ENCODE peak calls at places on chromosomes 16 and 17, in seven cellular contexts. M is mammary epithelial cell, E is GM23338, J is K562, Z is HCT116, C is PC-9, P is fibroblast of lung. S is an unnamed sample.

GRCh38 chr17:79664925-79665738 is 54.3 kb upstream of the RBFOX3 start:
- DNase-seq in M (peak), E (peak), J (no peak), Z (peak), C (peak), P (no peak), S (peak)

GRCh38 chr17:57987582-57988300 is at the start of gene VEZF1:
- DNase-seq in M (peak), E (peak), J (peak), Z (peak), C (no peak), P (peak), S (peak)

GRCh38 chr17:16989953-16990860 is 18.3 kb upstream of the TNFRSF13B start:
- DNase-seq in M (no peak), E (no peak), J (no peak), Z (no peak), C (no peak), P (peak), S (peak)

GRCh38 chr17:67434061-67434525 is 57.0 kb downstream of the PITPNC1 start:
- DNase-seq in M (no peak), E (no peak), J (no peak), Z (no peak), C (no peak), P (no peak), S (peak)

GRCh38 chr17:9509236-9509813 is 66.3 kb downstream of the STX8 start:
- DNase-seq in M (no peak), E (no peak), J (no peak), Z (no peak), C (no peak), P (no peak), S (no peak)

GRCh38 chr16:1206326-1206725 is 18.7 kb downstream of the TPSG1 start:
- DNase-seq in M (no peak), E (no peak), J (no peak), Z (no peak), C (no peak), P (no peak), S (no peak)

GRCh38 chr17:11122908-11123307 is 118.1 kb upstream of the SHISA6 start:
- DNase-seq in M (no peak), E (no peak), J (no peak), Z (no peak), C (no peak), P (no peak), S (no peak)

GRCh38 chr17:65559802-65560627 is 1.4 kb downstream of the AXIN2 start:
- DNase-seq in M (no peak), E (peak), J (peak), Z (no peak), C (no peak), P (peak), S (peak)

GRCh38 chr17:16909472-16909871 is 62.4 kb downstream of the TNFRSF13B start:
- DNase-seq in M (no peak), E (no peak), J (no peak), Z (no peak), C (no peak), P (no peak), S (no peak)

GRCh38 chr17:35242805-35243458 is at the start of gene SLFN5:
- DNase-seq in M (peak), E (peak), J (peak), Z (peak), C (peak), P (peak), S (peak)
- TF ChIP-seq EZH2 in M (no peak), E (no peak), J (no peak), Z (no peak), C (no peak), P (no peak), S (no peak)

DNA sequence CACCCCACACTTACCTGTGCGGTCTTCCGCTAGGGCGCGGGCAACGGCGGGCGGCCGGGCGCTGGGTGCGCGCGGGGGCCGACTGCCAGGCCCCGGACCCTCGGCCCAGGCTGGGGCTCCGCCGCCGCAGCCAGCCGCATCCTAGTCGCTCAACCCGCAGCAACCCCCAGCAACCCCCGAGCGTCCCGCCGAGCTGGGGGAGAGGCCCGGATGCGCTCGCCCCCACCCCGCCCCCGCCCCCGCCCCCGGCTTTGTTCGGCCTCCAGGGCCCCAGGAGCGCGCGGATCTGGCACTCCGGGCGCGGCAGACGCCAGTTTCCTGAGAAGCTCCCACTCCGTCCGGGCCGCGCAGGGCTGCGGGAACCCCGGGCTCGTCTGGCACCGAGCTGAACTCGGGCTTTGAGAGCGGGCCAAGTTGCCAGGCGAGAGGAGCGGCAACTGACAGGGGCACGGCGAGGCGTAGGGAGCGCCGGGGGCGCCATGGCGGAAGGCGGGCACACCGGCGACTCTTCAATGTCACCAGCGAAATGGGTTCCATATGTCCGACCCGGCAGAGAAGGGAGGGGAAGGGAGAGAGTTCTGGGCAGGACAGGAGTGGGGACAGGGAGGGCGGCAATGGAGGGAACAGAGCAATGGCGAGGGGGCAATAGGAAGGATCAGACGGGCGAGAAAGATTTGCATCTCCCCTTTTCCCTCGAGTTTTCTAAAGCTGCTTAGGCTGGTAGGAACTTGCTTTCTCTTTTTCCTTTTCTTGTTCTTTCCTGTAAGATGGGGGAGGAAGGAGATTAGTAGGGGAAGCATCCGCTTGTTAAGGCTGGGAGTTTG is 13.7 kb downstream of the HOXB4 start:
- DNase-seq in M (peak), E (no peak), J (no peak), Z (no peak), C (no peak), P (peak), S (peak)
- TF ChIP-seq EZH2 in M (no peak), E (peak), J (no peak), Z (no peak), C (no peak), P (no peak), S (no peak)

GRCh38 chr17:48586355-48586924 is 3.6 kb downstream of the HOXB3 start:
- DNase-seq in M (no peak), E (no peak), J (no peak), Z (no peak), C (no peak), P (peak), S (no peak)
- TF ChIP-seq EZH2 in M (no peak), E (peak), J (no peak), Z (no peak), C (no peak), P (no peak), S (no peak)

DNA sequence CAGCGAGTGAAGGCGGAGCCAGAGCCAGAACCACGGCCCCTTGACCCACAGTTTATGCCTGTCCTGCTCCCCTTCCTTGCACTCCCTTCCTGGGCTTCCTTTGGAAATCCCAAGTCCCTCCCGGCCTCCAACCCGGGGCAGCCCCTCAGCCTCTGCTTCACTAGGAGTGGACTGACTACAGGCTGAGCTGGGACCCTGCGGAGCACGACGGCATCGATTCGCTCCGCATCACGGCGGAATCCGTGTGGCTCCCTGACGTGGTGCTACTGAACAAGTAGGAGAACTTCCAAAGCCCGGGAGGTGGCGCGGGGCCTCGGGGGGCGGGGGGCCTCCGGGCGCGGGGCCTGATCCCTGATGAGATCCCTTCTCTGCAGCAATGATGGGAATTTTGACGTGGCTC is 1.8 kb downstream of the CHRNB1 start:
- DNase-seq in M (no peak), E (peak), J (no peak), Z (no peak), C (no peak), P (no peak), S (peak)
- TF ChIP-seq EZH2 in M (no peak), E (no peak), J (no peak), Z (no peak), C (no peak), P (peak), S (no peak)

DNA sequence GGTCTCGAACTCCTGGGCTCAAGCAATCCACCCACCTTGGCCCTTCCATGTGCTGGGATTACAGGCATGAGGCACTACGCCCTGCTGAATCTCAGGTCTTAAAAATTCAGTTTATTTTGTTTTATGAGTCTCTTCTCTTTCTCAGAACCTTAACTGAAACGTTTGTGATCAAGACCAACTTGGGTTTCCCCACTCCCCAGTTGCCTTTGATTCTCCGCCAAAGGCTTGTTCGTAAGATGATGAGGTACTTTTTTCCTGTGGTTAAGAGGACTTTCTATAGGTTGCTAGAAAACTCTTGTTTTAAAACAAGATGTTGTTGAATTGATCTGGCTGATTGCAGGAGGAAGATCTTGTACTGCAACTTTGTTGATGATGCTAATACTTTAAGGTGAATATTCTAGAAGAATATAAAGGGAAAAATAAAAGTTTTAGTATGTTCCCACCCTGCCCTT is 11.7 kb downstream of the ABCC1 start:
- DNase-seq in M (no peak), E (no peak), J (no peak), Z (no peak), C (no peak), P (peak), S (no peak)
- TF ChIP-seq EZH2 in M (no peak), E (no peak), J (no peak), Z (no peak), C (no peak), P (no peak), S (no peak)

GRCh38 chr17:74858672-74859438 is 830 bp downstream of the GRIN2C start:
- DNase-seq in M (no peak), E (no peak), J (no peak), Z (no peak), C (no peak), P (no peak), S (no peak)
- TF ChIP-seq EZH2 in M (no peak), E (no peak), J (no peak), Z (no peak), C (no peak), P (peak), S (peak)

DNA sequence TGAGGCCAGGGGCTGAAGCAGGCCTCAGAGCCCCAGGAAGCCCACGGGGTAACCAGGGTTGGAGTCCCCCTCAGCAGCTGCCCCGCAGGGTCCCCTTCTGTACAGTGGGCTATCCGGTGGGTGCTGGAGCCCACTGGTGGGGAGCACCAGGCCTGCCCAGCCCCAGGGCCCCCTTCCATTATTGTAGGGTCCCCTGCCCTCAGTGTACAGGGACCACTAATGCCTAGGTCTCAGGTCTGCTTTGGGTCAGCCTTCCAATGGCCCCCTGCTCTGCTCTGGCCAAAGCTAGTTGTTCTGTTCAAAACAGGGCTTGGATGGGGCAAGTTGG is 1.1 kb downstream of the ADAM11 start:
- DNase-seq in M (no peak), E (no peak), J (no peak), Z (no peak), C (no peak), P (no peak), S (no peak)
- TF ChIP-seq EZH2 in M (no peak), E (no peak), J (no peak), Z (no peak), C (no peak), P (no peak), S (no peak)

GRCh38 chr17:48500435-48501426 is 30.1 kb downstream of the HOXB1 start:
- DNase-seq in M (no peak), E (peak), J (peak), Z (no peak), C (no peak), P (peak), S (peak)
- TF ChIP-seq EZH2 in M (no peak), E (no peak), J (no peak), Z (no peak), C (no peak), P (no peak), S (no peak)

DNA sequence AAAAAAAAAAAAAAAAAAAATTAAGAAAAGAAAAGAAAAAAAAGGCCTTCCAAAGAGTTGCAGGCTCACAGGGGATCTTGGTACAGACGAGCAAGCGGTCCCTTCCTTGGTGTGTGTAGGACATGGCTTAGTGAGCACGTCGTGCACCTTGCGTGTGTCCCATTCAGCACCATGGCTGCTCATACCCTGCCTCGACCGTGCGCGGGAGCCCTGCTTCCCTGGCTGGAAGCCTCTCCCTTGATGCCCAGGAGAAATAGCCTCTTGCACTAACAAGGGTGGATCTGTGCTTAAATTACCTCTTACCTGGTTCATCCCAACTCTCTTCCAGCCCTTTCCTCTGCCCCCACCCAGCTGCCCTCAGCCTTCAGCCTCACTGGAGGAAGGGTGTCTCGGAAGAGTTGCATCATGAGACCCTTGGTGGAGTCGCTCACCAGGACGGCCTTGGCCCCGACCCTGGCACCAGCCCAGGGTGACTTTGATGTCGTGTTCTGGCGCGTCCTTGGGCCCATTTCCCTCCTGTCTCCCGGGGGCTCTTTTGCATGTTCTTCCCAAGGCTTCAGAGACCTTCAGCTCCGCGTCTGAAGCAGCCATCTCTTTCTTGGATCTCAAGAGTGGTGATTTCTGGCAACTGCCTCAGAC is 127.1 kb downstream of the CMIP start:
- DNase-seq in M (no peak), E (no peak), J (no peak), Z (no peak), C (peak), P (no peak), S (no peak)
- TF ChIP-seq EZH2 in M (no peak), E (no peak), J (no peak), Z (no peak), C (no peak), P (no peak), S (no peak)

S was measured in GM23248.